ENCODE peak calls at places on chromosomes 16 and 17, in five cellular contexts. J is NCI-H524 treated with DMSO at 0.1 percent for 48 hours, U is ascending aorta, X is Caco-2, G is fibroblast of mammary gland. H is an unnamed sample.

GRCh38 chr17:43226393-43226792 is 2.0 kb downstream of the CCDC200 start:
- DNase-seq in J (no peak), G (no peak), X (peak), U (no peak), H (no peak)

GRCh38 chr16:27495191-27495590 is 54.5 kb downstream of the GTF3C1 start:
- DNase-seq in J (no peak), X (no peak), U (no peak), G (peak), H (no peak)

GRCh38 chr16:85936761-85937343 is 37.9 kb downstream of the IRF8 start:
- DNase-seq in X (no peak), G (peak), U (no peak), J (no peak), H (no peak)

GRCh38 chr17:67801626-67802175 is 23.6 kb upstream of the BPTF start:
- DNase-seq in G (no peak), U (no peak), J (no peak), X (no peak), H (no peak)

GRCh38 chr17:83176956-83177583 is 97.7 kb downstream of the METRNL start:
- DNase-seq in G (no peak), J (no peak), X (peak), U (no peak), H (no peak)

GRCh38 chr16:14193316-14193871 is 122.3 kb downstream of the MRTFB start:
- DNase-seq in X (no peak), U (no peak), G (no peak), J (no peak), H (no peak)

GRCh38 chr17:59010026-59010425 is 96.7 kb downstream of the TRIM37 start:
- DNase-seq in J (no peak), U (no peak), G (no peak), X (no peak), H (no peak)

GRCh38 chr16:8971416-8971815 is 7.7 kb upstream of the USP7 start:
- DNase-seq in J (no peak), G (no peak), X (no peak), U (no peak), H (no peak)

GRCh38 chr17:82332669-82333278 is 792 bp downstream of the SECTM1 start:
- DNase-seq in X (no peak), J (no peak), G (peak), U (no peak), H (no peak)

GRCh38 chr17:27601069-27601974 is 29.7 kb upstream of the LGALS9 start:
- DNase-seq in X (peak), U (peak), J (peak), G (peak), H (peak)

GRCh38 chr17:44444735-44445105 is 55.3 kb upstream of the ITGA2B start:
- DNase-seq in J (no peak), U (no peak), G (peak), X (no peak), H (no peak)

GRCh38 chr16:85988723-85989313 is 89.9 kb downstream of the IRF8 start:
- DNase-seq in X (no peak), J (no peak), G (no peak), U (no peak), H (no peak)

GRCh38 chr16:12324152-12324551 is 347.6 kb downstream of the SNX29 start:
- DNase-seq in U (no peak), J (no peak), X (no peak), G (peak), H (no peak)

GRCh38 chr17:64245218-64246145 is 17.6 kb downstream of the TEX2 start:
- DNase-seq in U (no peak), X (no peak), J (no peak), G (no peak), H (no peak)

GRCh38 chr17:51814521-51814920 is 344.0 kb downstream of the CA10 start:
- DNase-seq in G (no peak), X (no peak), J (no peak), U (no peak), H (no peak)

GRCh38 chr17:35875439-35876139 is 4.6 kb downstream of the CCL5 start:
- DNase-seq in X (no peak), G (no peak), J (no peak), U (no peak), H (no peak)

GRCh38 chr16:31331141-31331764 is 23.7 kb upstream of the ITGAX start:
- DNase-seq in U (no peak), G (no peak), X (no peak), J (no peak), H (no peak)

GRCh38 chr16:85086347-85087291 is 25.7 kb downstream of the CIBAR2 start:
- DNase-seq in J (peak), G (peak), X (peak), U (peak), H (peak)

GRCh38 chr16:30054959-30055553 is 10.5 kb upstream of the ALDOA start:
- DNase-seq in U (no peak), G (no peak), X (no peak), J (no peak), H (no peak)

GRCh38 chr16:54048994-54049929 is 237.3 kb downstream of the IRX3 start:
- DNase-seq in X (no peak), G (no peak), U (no peak), J (peak), H (no peak)

GRCh38 chr17:40065041-40065770 is 2.4 kb downstream of the THRA start:
- DNase-seq in U (no peak), X (no peak), J (no peak), G (peak), H (no peak)

GRCh38 chr16:68355447-68356248 is 44.8 kb downstream of the PRMT7 start:
- DNase-seq in J (no peak), G (no peak), U (no peak), X (no peak), H (no peak)

GRCh38 chr16:30805370-30806169 is 18.6 kb upstream of the ZNF629 start:
- DNase-seq in U (peak), J (peak), X (peak), G (peak), H (peak)

GRCh38 chr17:78144146-78144719 is 2.0 kb upstream of the C17orf99 start:
- DNase-seq in X (no peak), J (no peak), U (peak), G (peak), H (peak)

GRCh38 chr17:4856937-4857314 is 23.8 kb downstream of the MINK1 start:
- DNase-seq in G (no peak), J (no peak), X (no peak), U (no peak), H (no peak)